ENCODE peak calls at places on chromosomes 5 and 9, in eight cellular contexts. N is Peyer's patch; J is effector memory CD4-positive, alpha-beta T cell; A is left ventricle myocardium inferior; O is upper lobe of right lung; X is kidney; L is HepG2; P is Panc1. M is an unnamed sample.

GRCh38 chr5:150567031-150567680 is 59.2 kb downstream of the NDST1 start:
- DNase-seq in N (no peak), J (no peak), A (no peak), O (no peak), X (no peak), L (no peak), P (no peak), M (no peak)

GRCh38 chr5:157744055-157745011 is 821 bp downstream of the LSM11 start:
- DNase-seq in N (peak), J (no peak), A (peak), O (peak), X (peak), L (no peak), P (no peak), M (no peak)

GRCh38 chr5:1821862-1822261 is 20.7 kb downstream of the NDUFS6 start:
- DNase-seq in N (no peak), J (no peak), A (no peak), O (no peak), X (no peak), L (no peak), P (no peak), M (no peak)

GRCh38 chr9:88370346-88370745 is 17.9 kb upstream of the SPIN1 start:
- DNase-seq in N (no peak), J (no peak), A (no peak), O (no peak), X (no peak), L (no peak), P (no peak), M (no peak)

GRCh38 chr5:171422495-171422894 is 3.0 kb downstream of the FGF18 start:
- DNase-seq in N (peak), J (no peak), A (no peak), O (no peak), X (no peak), L (no peak), P (no peak), M (no peak)

GRCh38 chr9:111389406-111389805 is 59.4 kb upstream of the OR2K2 start:
- DNase-seq in N (no peak), J (no peak), A (no peak), O (no peak), X (no peak), L (no peak), P (no peak), M (no peak)

GRCh38 chr5:555058-555623 is 30.9 kb upstream of the SLC9A3 start:
- DNase-seq in N (peak), J (no peak), A (no peak), O (no peak), X (peak), L (no peak), P (peak), M (no peak)

GRCh38 chr9:129561594-129562281 is 59.2 kb downstream of the C9orf50 start:
- DNase-seq in N (no peak), J (no peak), A (no peak), O (peak), X (peak), L (no peak), P (no peak), M (no peak)

GRCh38 chr9:128068656-128069221 is 707 bp downstream of the SLC25A25 start:
- DNase-seq in N (no peak), J (no peak), A (no peak), O (peak), X (no peak), L (no peak), P (no peak), M (no peak)

GRCh38 chr9:72203205-72203803 is 54.1 kb downstream of the GDA start:
- DNase-seq in N (no peak), J (no peak), A (no peak), O (no peak), X (no peak), L (peak), P (peak), M (no peak)

GRCh38 chr9:130343445-130343918 is 77.9 kb downstream of the HMCN2 start:
- DNase-seq in N (no peak), J (no peak), A (no peak), O (no peak), X (peak), L (no peak), P (no peak), M (no peak)

GRCh38 chr9:4980046-4980727 is 4.9 kb upstream of the JAK2 start:
- DNase-seq in N (no peak), J (no peak), A (no peak), O (no peak), X (no peak), L (no peak), P (no peak), M (no peak)

GRCh38 chr5:3353561-3353960 is 242.1 kb upstream of the IRX1 start:
- DNase-seq in N (no peak), J (no peak), A (no peak), O (no peak), X (no peak), L (no peak), P (no peak), M (no peak)

GRCh38 chr5:133147815-133148634 is 96.2 kb downstream of the HSPA4 start:
- DNase-seq in N (no peak), J (no peak), A (no peak), O (no peak), X (no peak), L (no peak), P (no peak), M (no peak)

GRCh38 chr9:12964271-12964670 is 189.5 kb downstream of the LURAP1L start:
- DNase-seq in N (no peak), J (no peak), A (no peak), O (no peak), X (no peak), L (no peak), P (no peak), M (no peak)

GRCh38 chr9:135500525-135501260 is at the start of gene MRPS2:
- DNase-seq in N (peak), J (peak), A (peak), O (peak), X (peak), L (peak), P (no peak), M (peak)

GRCh38 chr5:108143581-108143980 is 238.3 kb downstream of the FBXL17 start:
- DNase-seq in N (no peak), J (no peak), A (no peak), O (no peak), X (no peak), L (no peak), P (no peak), M (no peak)

GRCh38 chr9:32665101-32665500 is 29.6 kb upstream of the TAF1L start:
- DNase-seq in N (no peak), J (no peak), A (no peak), O (no peak), X (no peak), L (no peak), P (no peak), M (no peak)

GRCh38 chr9:37197158-37198033 is 77.0 kb downstream of the ZCCHC7 start:
- DNase-seq in N (peak), J (no peak), A (no peak), O (no peak), X (no peak), L (no peak), P (peak), M (no peak)

GRCh38 chr5:167504276-167504675 is 787.2 kb upstream of the WWC1 start:
- DNase-seq in N (no peak), J (no peak), A (no peak), O (no peak), X (no peak), L (no peak), P (no peak), M (no peak)

GRCh38 chr9:105114956-105115728 is 129.3 kb upstream of the SLC44A1 start:
- DNase-seq in N (peak), J (no peak), A (peak), O (peak), X (no peak), L (no peak), P (no peak), M (no peak)

GRCh38 chr9:116342941-116343340 is 189.3 kb downstream of the PAPPA start:
- DNase-seq in N (no peak), J (no peak), A (no peak), O (no peak), X (no peak), L (no peak), P (no peak), M (no peak)

GRCh38 chr5:141788296-141788980 is 89.8 kb downstream of the PCDH1 start:
- DNase-seq in N (no peak), J (no peak), A (no peak), O (no peak), X (peak), L (no peak), P (no peak), M (no peak)

GRCh38 chr5:75622564-75622963 is 11.3 kb downstream of the ANKDD1B start:
- DNase-seq in N (peak), J (no peak), A (no peak), O (no peak), X (no peak), L (no peak), P (no peak), M (no peak)

GRCh38 chr5:141564216-141564692 is 54.5 kb downstream of the DIAPH1 start:
- DNase-seq in N (peak), J (peak), A (no peak), O (no peak), X (no peak), L (peak), P (peak), M (peak)

GRCh38 chr5:148928141-148928540 is 101.7 kb downstream of the ADRB2 start:
- DNase-seq in N (no peak), J (no peak), A (no peak), O (no peak), X (no peak), L (no peak), P (no peak), M (no peak)

GRCh38 chr5:125415126-125415525 is 668.7 kb upstream of the ZNF608 start:
- DNase-seq in N (no peak), J (no peak), A (no peak), O (no peak), X (peak), L (no peak), P (no peak), M (no peak)

GRCh38 chr5:141413540-141414069 is 818 bp downstream of the PCDHGA10 start:
- DNase-seq in N (no peak), J (no peak), A (no peak), O (no peak), X (no peak), L (no peak), P (no peak), M (no peak)

GRCh38 chr9:120713257-120714087 is 798 bp downstream of the MEGF9 start:
- DNase-seq in N (peak), J (no peak), A (peak), O (peak), X (peak), L (no peak), P (no peak), M (peak)

GRCh38 chr5:53262348-53262970 is 152.9 kb upstream of the MOCS2 start:
- DNase-seq in N (no peak), J (no peak), A (no peak), O (no peak), X (no peak), L (peak), P (no peak), M (no peak)

GRCh38 chr9:87223397-87224246 is 274.0 kb upstream of the DAPK1 start:
- DNase-seq in N (no peak), J (no peak), A (no peak), O (no peak), X (no peak), L (no peak), P (no peak), M (no peak)

GRCh38 chr9:93589688-93590087 is 13.3 kb downstream of the PHF2 start:
- DNase-seq in N (peak), J (no peak), A (no peak), O (no peak), X (no peak), L (peak), P (no peak), M (no peak)

GRCh38 chr5:10741661-10742060 is 19.4 kb downstream of the DAP start:
- DNase-seq in N (no peak), J (no peak), A (no peak), O (no peak), X (no peak), L (no peak), P (no peak), M (no peak)

GRCh38 chr9:38393128-38393809 is 767 bp downstream of the ALDH1B1 start:
- DNase-seq in N (no peak), J (no peak), A (no peak), O (no peak), X (peak), L (no peak), P (no peak), M (no peak)

GRCh38 chr9:98986866-98987653 is 43.4 kb downstream of the COL15A1 start:
- DNase-seq in N (no peak), J (no peak), A (no peak), O (no peak), X (no peak), L (no peak), P (no peak), M (no peak)

GRCh38 chr5:81895312-81895711 is 76.5 kb upstream of the ATG10 start:
- DNase-seq in N (no peak), J (no peak), A (no peak), O (no peak), X (no peak), L (no peak), P (no peak), M (no peak)

GRCh38 chr5:10981927-10982326 is 220.9 kb upstream of the DAP start:
- DNase-seq in N (no peak), J (no peak), A (no peak), O (no peak), X (no peak), L (no peak), P (no peak), M (no peak)

GRCh38 chr5:93384977-93385376 is 196.0 kb downstream of the NR2F1-AS1 start:
- DNase-seq in N (no peak), J (no peak), A (no peak), O (no peak), X (no peak), L (no peak), P (no peak), M (no peak)

GRCh38 chr5:126483156-126483555 is 59.9 kb downstream of the GRAMD2B start:
- DNase-seq in N (no peak), J (no peak), A (no peak), O (no peak), X (no peak), L (no peak), P (no peak), M (no peak)

GRCh38 chr9:69428017-69428785 is 103.2 kb downstream of the ENTREP1 start:
- DNase-seq in N (no peak), J (no peak), A (no peak), O (peak), X (no peak), L (no peak), P (no peak), M (no peak)
- H3K27ac ChIP-seq in N (no peak), J (no peak), A (no peak), O (no peak), X (no peak), L (no peak), P (no peak), M (peak)

GRCh38 chr5:139435676-139436075 is 3.6 kb downstream of the DNAJC18 start:
- DNase-seq in N (peak), J (no peak), A (no peak), O (no peak), X (no peak), L (no peak), P (no peak), M (no peak)

GRCh38 chr5:139443766-139444473 is 4.6 kb upstream of the DNAJC18 start:
- DNase-seq in N (peak), J (no peak), A (no peak), O (peak), X (no peak), L (no peak), P (no peak), M (no peak)

GRCh38 chr5:139439013-139439903 is at the start of gene DNAJC18:
- DNase-seq in N (peak), J (peak), A (peak), O (peak), X (peak), L (peak), P (peak), M (peak)

GRCh38 chr5:139438707-139439012 is 665 bp downstream of the DNAJC18 start:
- DNase-seq in N (no peak), J (no peak), A (no peak), O (no peak), X (no peak), L (no peak), P (no peak), M (no peak)
- H3K27ac ChIP-seq in N (peak), J (peak), A (peak), O (peak), X (peak), L (peak), P (peak), M (peak)

DNA sequence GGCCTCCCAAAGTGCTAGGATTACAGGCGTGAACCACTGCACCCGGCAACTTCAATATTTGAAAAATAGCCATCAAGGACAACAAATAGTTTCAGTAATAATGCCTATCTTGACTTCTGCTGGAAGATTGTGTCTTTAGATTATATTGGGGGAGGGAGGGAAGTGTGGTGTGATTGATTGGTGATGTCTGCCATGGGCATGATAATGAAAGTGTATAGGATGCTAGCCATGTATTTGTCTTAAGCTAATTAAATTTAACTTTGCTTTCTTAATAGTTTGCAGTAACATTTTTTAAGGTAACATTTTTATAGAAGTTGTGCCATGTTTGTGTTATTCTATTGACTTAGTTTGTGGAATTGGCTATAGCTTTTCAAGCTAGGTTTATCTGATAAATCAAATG is 4.6 kb downstream of the JMY start:
- DNase-seq in N (no peak), J (no peak), A (no peak), O (no peak), X (no peak), L (no peak), P (no peak), M (no peak)
- H3K27ac ChIP-seq in N (no peak), J (no peak), A (no peak), O (no peak), X (no peak), L (no peak), P (no peak), M (no peak)

GRCh38 chr9:70477907-70478480 is 63.5 kb upstream of the KLF9 start:
- DNase-seq in N (no peak), J (no peak), A (no peak), O (no peak), X (no peak), L (no peak), P (no peak), M (no peak)

GRCh38 chr9:70478963-70479641 is 64.6 kb upstream of the KLF9 start:
- DNase-seq in N (peak), J (no peak), A (no peak), O (no peak), X (no peak), L (no peak), P (no peak), M (no peak)

GRCh38 chr9:70479880-70480291 is 65.4 kb upstream of the KLF9 start:
- DNase-seq in N (no peak), J (no peak), A (no peak), O (no peak), X (no peak), L (no peak), P (no peak), M (no peak)

GRCh38 chr9:70475211-70475610 is 60.8 kb upstream of the KLF9 start:
- DNase-seq in N (no peak), J (no peak), A (no peak), O (no peak), X (no peak), L (no peak), P (no peak), M (no peak)

GRCh38 chr9:70477146-70477745 is 62.8 kb upstream of the KLF9 start:
- DNase-seq in N (no peak), J (no peak), A (no peak), O (no peak), X (no peak), L (no peak), P (no peak), M (no peak)
- H3K27ac ChIP-seq in N (no peak), J (no peak), A (peak), O (peak), X (peak), L (no peak), P (no peak), M (peak)

GRCh38 chr9:136851941-136852663 is at the start of gene MAMDC4:
- DNase-seq in N (no peak), J (no peak), A (peak), O (no peak), X (peak), L (no peak), P (no peak), M (no peak)
- H3K27ac ChIP-seq in N (no peak), J (no peak), A (peak), O (no peak), X (no peak), L (peak), P (peak), M (no peak)

GRCh38 chr9:15155323-15155722 is 151.7 kb downstream of the TTC39B start:
- DNase-seq in N (no peak), J (no peak), A (no peak), O (no peak), X (no peak), L (no peak), P (no peak), M (no peak)

GRCh38 chr9:15158019-15158418 is 149.0 kb downstream of the TTC39B start:
- DNase-seq in N (no peak), J (no peak), A (no peak), O (no peak), X (no peak), L (no peak), P (no peak), M (no peak)

GRCh38 chr9:15157371-15157770 is 149.6 kb downstream of the TTC39B start:
- DNase-seq in N (no peak), J (no peak), A (no peak), O (no peak), X (no peak), L (no peak), P (no peak), M (no peak)

GRCh38 chr9:15154677-15155076 is 152.3 kb downstream of the TTC39B start:
- DNase-seq in N (no peak), J (no peak), A (no peak), O (no peak), X (no peak), L (no peak), P (no peak), M (no peak)

GRCh38 chr9:15155826-15156225 is 151.2 kb downstream of the TTC39B start:
- DNase-seq in N (no peak), J (no peak), A (no peak), O (no peak), X (no peak), L (no peak), P (no peak), M (no peak)
- H3K27ac ChIP-seq in N (no peak), J (no peak), A (peak), O (peak), X (no peak), L (no peak), P (no peak), M (no peak)

M was measured in caudate nucleus.